ENCODE peak calls at places on chromosomes 3 and 15, in four cellular contexts. V is HepG2, X is H1, Y is GM12878. P is an unnamed sample.

GRCh38 chr15:57377478-57377847 is 1.2 kb downstream of the CGNL1 start:
- DNase-seq in V (no peak), X (no peak), Y (no peak), P (no peak)

GRCh38 chr15:101725073-101725472 is 800 bp upstream of the TARS3 start:
- DNase-seq in V (no peak), X (no peak), Y (no peak), P (no peak)

GRCh38 chr3:59245300-59245878 is 195.6 kb upstream of the CFAP20DC start:
- DNase-seq in V (no peak), X (no peak), Y (no peak), P (no peak)

GRCh38 chr15:75887178-75887577 is 16.5 kb upstream of the FBXO22 start:
- DNase-seq in V (peak; percentile 20), X (no peak), Y (no peak), P (no peak)

GRCh38 chr15:45023659-45024320 is 795 bp downstream of the SORD start:
- DNase-seq in V (no peak), X (no peak), Y (no peak), P (no peak)

GRCh38 chr3:100245932-100246331 is 14.9 kb upstream of the TBC1D23 start:
- DNase-seq in V (no peak), X (no peak), Y (no peak), P (peak; percentile 22)

GRCh38 chr3:107412376-107412775 is 35.1 kb downstream of the CCDC54 start:
- DNase-seq in V (no peak), X (no peak), Y (no peak), P (no peak)

GRCh38 chr3:45032113-45032512 is 6.0 kb downstream of the CLEC3B start:
- DNase-seq in V (no peak), X (no peak), Y (no peak), P (no peak)

GRCh38 chr3:126127452-126127851 is 43.5 kb upstream of the SLC41A3 start:
- DNase-seq in V (no peak), X (peak; percentile 29), Y (no peak), P (no peak)

GRCh38 chr15:27448234-27448633 is 477.3 kb downstream of the GABRG3 start:
- DNase-seq in V (no peak), X (no peak), Y (no peak), P (no peak)

GRCh38 chr15:51499379-51499976 is 123.1 kb downstream of the DMXL2 start:
- DNase-seq in V (peak; percentile 43), X (no peak), Y (no peak), P (peak; percentile 11)

GRCh38 chr15:80695911-80696651 is 971 bp downstream of the ABHD17C start:
- DNase-seq in V (peak; percentile 20), X (peak; percentile 52), Y (no peak), P (no peak)

GRCh38 chr3:131218196-131218595 is 163.4 kb upstream of the NUDT16 start:
- DNase-seq in V (no peak), X (no peak), Y (no peak), P (no peak)

GRCh38 chr3:190101320-190102117 is 19.2 kb downstream of the P3H2 start:
- DNase-seq in V (no peak), X (no peak), Y (no peak), P (no peak)
- H3K9ac ChIP-seq in V (no peak overlapping the region), X (no peak overlapping the region), Y (peak overlapping the region; percentile 40), P (no peak overlapping the region)

GRCh38 chr3:104642827-104643226 is 723.9 kb upstream of the ALCAM start:
- DNase-seq in V (no peak), X (no peak), Y (no peak), P (no peak)

GRCh38 chr3:104646196-104646595 is 720.5 kb upstream of the ALCAM start:
- DNase-seq in V (no peak), X (no peak), Y (no peak), P (no peak)
- TF ChIP-seq SUZ12 in V (no peak), X (no peak), Y (no peak), P (no peak)

GRCh38 chr15:25731411-25731810 is 131.7 kb downstream of the ATP10A start:
- DNase-seq in V (no peak), X (no peak), Y (no peak), P (no peak)

GRCh38 chr15:25730918-25731317 is 132.2 kb downstream of the ATP10A start:
- DNase-seq in V (no peak), X (no peak), Y (no peak), P (no peak)

GRCh38 chr15:25727867-25728600 is 135.1 kb downstream of the ATP10A start:
- DNase-seq in V (no peak), X (peak; percentile 33), Y (no peak), P (no peak)

GRCh38 chr15:25727116-25727515 is 136.0 kb downstream of the ATP10A start:
- DNase-seq in V (no peak), X (peak; percentile 37), Y (no peak), P (no peak)

DNA sequence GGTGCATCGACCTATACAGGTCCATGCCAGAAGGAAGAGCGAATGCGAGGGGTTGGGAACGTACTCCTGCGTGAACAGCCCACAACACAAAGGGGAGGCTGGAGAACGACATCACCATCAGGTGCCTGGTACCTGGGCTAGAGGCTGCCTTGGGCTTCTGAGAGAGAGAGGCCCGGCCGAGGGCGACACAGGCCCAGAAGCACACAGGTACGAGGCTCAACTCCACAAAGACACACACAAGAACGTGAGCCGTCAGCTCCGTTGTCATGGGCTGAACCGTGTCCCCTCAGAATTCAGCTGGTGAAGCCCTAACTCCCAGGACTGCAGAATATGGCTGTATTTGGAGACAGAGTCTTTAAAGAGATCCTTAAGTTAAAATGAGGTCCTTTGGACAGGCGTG is 134.3 kb downstream of the ATP10A start:
- DNase-seq in V (no peak), X (no peak), Y (no peak), P (no peak)
- H3K9me3 ChIP-seq in V (no peaks in the 10 kb centered on the region), X (no peaks in the 10 kb centered on the region), Y (no peaks in the 10 kb centered on the region), P (no peaks in the 10 kb centered on the region)

DNA sequence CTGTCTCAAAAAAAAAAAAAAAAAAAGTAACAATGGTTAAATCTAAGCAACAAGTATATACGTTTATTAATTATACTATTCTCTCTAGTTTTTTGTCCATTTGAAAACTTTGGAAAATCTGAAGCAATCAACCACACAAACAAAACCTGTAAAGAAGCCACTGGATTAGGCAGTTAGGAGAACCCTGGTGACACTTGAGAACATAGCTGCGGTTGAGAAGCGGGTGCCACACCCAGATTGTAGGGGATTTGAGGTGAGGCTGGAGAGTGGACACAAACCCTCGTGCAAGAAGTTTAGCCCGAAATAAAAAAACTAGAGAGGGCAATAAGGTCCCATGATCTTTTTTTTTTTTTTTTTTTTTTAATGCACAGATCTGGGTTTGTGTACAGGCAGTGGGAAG is 25.9 kb upstream of the ZBTB38 start:
- DNase-seq in V (no peak), X (no peak), Y (no peak), P (no peak)
- H3K9ac ChIP-seq in V (no peak overlapping the region), X (no peak overlapping the region), Y (no peak overlapping the region), P (no peak overlapping the region)

GRCh38 chr15:100204211-100204610 is 137.6 kb downstream of the ADAMTS17 start:
- DNase-seq in V (no peak), X (no peak), Y (no peak), P (no peak)
- TF ChIP-seq SUZ12 in V (no peak), X (no peak), Y (no peak), P (no peak)

DNA sequence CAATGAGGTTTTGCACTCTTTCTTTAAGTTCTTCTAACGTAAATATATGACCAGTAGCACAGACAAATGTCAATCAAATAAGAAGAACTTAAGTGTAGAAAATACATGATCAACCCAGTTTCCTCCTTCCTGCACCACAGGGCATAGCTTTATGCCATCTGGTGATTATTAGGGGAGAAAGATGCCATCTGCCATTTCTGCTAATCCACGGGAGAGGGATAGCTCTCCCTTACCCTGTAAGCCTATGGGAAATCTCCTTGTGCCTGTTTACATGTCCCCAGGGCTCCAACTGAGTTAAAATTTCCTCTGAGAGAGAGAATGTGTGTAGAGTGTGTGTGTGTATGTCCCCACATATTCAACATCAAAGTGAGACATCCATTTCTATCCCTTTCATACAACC is 135.9 kb downstream of the RSL24D1 start:
- DNase-seq in V (no peak), X (no peak), Y (no peak), P (no peak)
- H3K9me3 ChIP-seq in V (no peaks in the 10 kb centered on the region), X (peaks cover 21% of the 10 kb centered on the region), Y (no peaks in the 10 kb centered on the region), P (peaks cover 6% of the 10 kb centered on the region)

GRCh38 chr3:143263844-143264243 is 144.3 kb downstream of the CHST2 start:
- DNase-seq in V (no peak), X (no peak), Y (no peak), P (no peak)

GRCh38 chr3:143266936-143267335 is 147.4 kb downstream of the CHST2 start:
- DNase-seq in V (no peak), X (no peak), Y (no peak), P (no peak)

GRCh38 chr3:143265501-143266070 is 146.0 kb downstream of the CHST2 start:
- DNase-seq in V (no peak), X (no peak), Y (no peak), P (no peak)

GRCh38 chr3:143267984-143268383 is 148.4 kb downstream of the CHST2 start:
- DNase-seq in V (no peak), X (no peak), Y (no peak), P (no peak)

DNA sequence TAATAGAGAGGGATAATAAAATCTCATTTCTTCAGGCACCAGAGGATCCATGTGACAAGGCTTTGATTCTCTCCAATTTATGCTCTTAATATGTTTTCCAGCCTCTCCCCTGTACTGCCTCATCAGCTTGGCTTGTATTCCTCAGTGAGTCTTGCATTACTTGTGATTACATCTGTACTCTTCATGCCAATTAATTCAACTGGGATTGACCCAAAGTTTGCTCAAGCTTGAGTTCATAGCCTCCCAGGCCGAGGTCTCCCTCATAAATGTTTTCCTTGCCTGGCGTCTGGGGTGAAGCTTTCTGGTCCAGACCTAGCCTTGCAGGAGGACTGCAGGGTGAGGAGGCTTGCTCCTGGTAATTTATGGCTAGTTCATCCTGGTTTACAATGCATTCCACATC is 146.9 kb downstream of the CHST2 start:
- DNase-seq in V (no peak), X (no peak), Y (no peak), P (no peak)
- H3K9ac ChIP-seq in V (no peak overlapping the region), X (no peak overlapping the region), Y (no peak overlapping the region), P (no peak overlapping the region)

GRCh38 chr3:69033470-69033869 is 18.7 kb downstream of the TMF1 start:
- DNase-seq in V (no peak), X (no peak), Y (no peak), P (no peak)
- TF ChIP-seq SUZ12 in V (no peak), X (no peak), Y (no peak), P (no peak)

P was measured in NT2/D1.